ENCODE peak calls at places on chromosomes 16 and 17, in eight cellular contexts. J is posterior cingulate gyrus; W is memory B cell; F is activated CD4-positive, alpha-beta T cell treated with anti-CD3 and anti-CD28 coated beads, Interleukin-2, amount 50 U/mL, for 48 hours; N is anterior cingulate cortex; V is NCI-H345; L is HFF-Myc; Y is NCI-H1105. O is an unnamed sample.

GRCh38 chr16:11551842-11552241 is 34.9 kb downstream of the LITAF start:
- DNase-seq in Y (no peak), V (no peak), F (no peak), J (no peak), L (no peak), W (no peak), N (no peak), O (no peak)

GRCh38 chr17:81854974-81855774 is 5.2 kb downstream of the P4HB start:
- DNase-seq in N (no peak), V (no peak), F (no peak), Y (no peak), L (no peak), J (no peak), W (no peak), O (no peak)

GRCh38 chr17:7632492-7632894 is 2.6 kb downstream of the SHBG start:
- DNase-seq in F (peak), J (no peak), Y (no peak), L (no peak), W (no peak), N (peak), V (no peak), O (no peak)

GRCh38 chr16:30571444-30572322 is at the start of gene ZNF688:
- DNase-seq in J (peak), Y (peak), F (peak), L (peak), W (peak), V (peak), N (peak), O (peak)

GRCh38 chr17:72476575-72476986 is 355.8 kb downstream of the SOX9 start:
- DNase-seq in L (no peak), F (no peak), J (peak), V (no peak), N (peak), Y (no peak), W (no peak), O (no peak)

GRCh38 chr17:35801583-35802224 is 6.3 kb upstream of the MMP28 start:
- DNase-seq in Y (no peak), V (no peak), W (peak), L (peak), N (peak), F (no peak), J (peak), O (peak)

GRCh38 chr16:12027091-12027490 is 50.6 kb downstream of the SNX29 start:
- DNase-seq in V (peak), Y (peak), N (no peak), J (no peak), F (no peak), L (no peak), W (no peak), O (no peak)

GRCh38 chr16:59593256-59593655 is 859.1 kb upstream of the GOT2 start:
- DNase-seq in V (no peak), F (no peak), N (no peak), Y (no peak), J (no peak), W (no peak), L (no peak), O (no peak)

GRCh38 chr16:788399-789126 is at the start of gene CHTF18:
- DNase-seq in J (peak), F (peak), W (peak), N (peak), L (peak), Y (peak), V (peak), O (peak)

GRCh38 chr16:68646948-68647659 is 2.0 kb downstream of the CDH3 start:
- DNase-seq in V (no peak), W (no peak), N (no peak), J (no peak), Y (no peak), L (no peak), F (no peak), O (no peak)

GRCh38 chr16:867421-868385 is 67.2 kb upstream of the GNG13 start:
- DNase-seq in W (no peak), L (no peak), Y (no peak), F (no peak), N (no peak), V (no peak), J (no peak), O (no peak)

GRCh38 chr17:28727727-28728363 is 743 bp upstream of the NEK8 start:
- DNase-seq in F (peak), N (peak), L (no peak), J (peak), V (peak), Y (peak), W (peak), O (no peak)

GRCh38 chr16:46859719-46860152 is 24.4 kb upstream of the GPT2 start:
- DNase-seq in F (peak), W (no peak), Y (no peak), V (no peak), L (no peak), N (no peak), J (no peak), O (no peak)

GRCh38 chr16:81315271-81316175 is 761 bp downstream of the GAN start:
- DNase-seq in F (peak), L (no peak), N (peak), W (peak), Y (no peak), V (peak), J (peak), O (peak)

GRCh38 chr16:3961449-3961849 is 80.9 kb upstream of the CREBBP start:
- DNase-seq in F (no peak), N (peak), Y (no peak), W (no peak), J (peak), L (no peak), V (no peak), O (peak)

GRCh38 chr17:28468781-28469180 is 4.7 kb upstream of the SLC13A2 start:
- DNase-seq in Y (no peak), V (no peak), F (no peak), J (no peak), N (no peak), W (no peak), L (no peak), O (no peak)

GRCh38 chr17:28057731-28058246 is 15.3 kb downstream of the NLK start:
- DNase-seq in J (no peak), L (no peak), N (no peak), V (no peak), F (no peak), Y (no peak), W (no peak), O (no peak)

GRCh38 chr16:9541723-9542122 is 450.3 kb downstream of the HAPSTR1 start:
- DNase-seq in W (no peak), L (no peak), F (no peak), J (no peak), Y (no peak), N (no peak), V (no peak), O (no peak)

O was measured in occipital lobe.